ENCODE peak calls at places on chromosomes 1 and 21, in ten cellular contexts. One of them, this sample, is unnamed.

GRCh38 chr1:39758556-39759435 is 12.4 kb downstream of the OXCT2 start:
- DNase-seq in T-helper 1 cell: no peak
- DNase-seq in fibroblast of lung: no peak
- DNase-seq in activated naive CD4-positive, alpha-beta T cell treated with Interleukin-2 at 50 U/mL for 16 hours: no peak
- DNase-seq in foreskin fibroblast: no peak
- DNase-seq in EL: no peak
- DNase-seq in Right ventricle myocardium inferior: no peak
- DNase-seq in GM10248: no peak
- DNase-seq in activated effector memory CD4-positive, alpha-beta T cell treated with anti-CD3 and anti-CD28 coated beads, Interleukin-2, amount 50 U/mL, for 16 hours: no peak
- DNase-seq in ELR: no peak
- DNase-seq in this sample: no peak

GRCh38 chr1:48414264-48414663 is 57.7 kb downstream of the SPATA6 start:
- DNase-seq in Right ventricle myocardium inferior: no peak
- DNase-seq in ELR: no peak
- DNase-seq in fibroblast of lung: peak
- DNase-seq in activated effector memory CD4-positive, alpha-beta T cell treated with anti-CD3 and anti-CD28 coated beads, Interleukin-2, amount 50 U/mL, for 16 hours: no peak
- DNase-seq in foreskin fibroblast: no peak
- DNase-seq in GM10248: no peak
- DNase-seq in EL: no peak
- DNase-seq in T-helper 1 cell: no peak
- DNase-seq in activated naive CD4-positive, alpha-beta T cell treated with Interleukin-2 at 50 U/mL for 16 hours: no peak
- DNase-seq in this sample: no peak

GRCh38 chr1:147794570-147794969 is 34.2 kb upstream of the GJA5 start:
- DNase-seq in ELR: no peak
- DNase-seq in activated effector memory CD4-positive, alpha-beta T cell treated with anti-CD3 and anti-CD28 coated beads, Interleukin-2, amount 50 U/mL, for 16 hours: no peak
- DNase-seq in fibroblast of lung: no peak
- DNase-seq in foreskin fibroblast: no peak
- DNase-seq in GM10248: no peak
- DNase-seq in Right ventricle myocardium inferior: no peak
- DNase-seq in activated naive CD4-positive, alpha-beta T cell treated with Interleukin-2 at 50 U/mL for 16 hours: no peak
- DNase-seq in T-helper 1 cell: no peak
- DNase-seq in EL: no peak
- DNase-seq in this sample: no peak

GRCh38 chr1:20426923-20427322 is 59.1 kb downstream of the CAMK2N1 start:
- DNase-seq in fibroblast of lung: peak
- DNase-seq in EL: peak
- DNase-seq in activated effector memory CD4-positive, alpha-beta T cell treated with anti-CD3 and anti-CD28 coated beads, Interleukin-2, amount 50 U/mL, for 16 hours: no peak
- DNase-seq in ELR: peak
- DNase-seq in GM10248: no peak
- DNase-seq in activated naive CD4-positive, alpha-beta T cell treated with Interleukin-2 at 50 U/mL for 16 hours: no peak
- DNase-seq in Right ventricle myocardium inferior: no peak
- DNase-seq in T-helper 1 cell: no peak
- DNase-seq in foreskin fibroblast: peak
- DNase-seq in this sample: peak

GRCh38 chr1:41452704-41453350 is 31.7 kb downstream of the EDN2 start:
- DNase-seq in Right ventricle myocardium inferior: no peak
- DNase-seq in fibroblast of lung: no peak
- DNase-seq in foreskin fibroblast: no peak
- DNase-seq in ELR: no peak
- DNase-seq in T-helper 1 cell: no peak
- DNase-seq in GM10248: no peak
- DNase-seq in EL: no peak
- DNase-seq in activated effector memory CD4-positive, alpha-beta T cell treated with anti-CD3 and anti-CD28 coated beads, Interleukin-2, amount 50 U/mL, for 16 hours: no peak
- DNase-seq in activated naive CD4-positive, alpha-beta T cell treated with Interleukin-2 at 50 U/mL for 16 hours: no peak
- DNase-seq in this sample: no peak

GRCh38 chr1:109617291-109617801 is 2.1 kb downstream of the GNAT2 start:
- DNase-seq in GM10248: peak
- DNase-seq in foreskin fibroblast: peak
- DNase-seq in activated naive CD4-positive, alpha-beta T cell treated with Interleukin-2 at 50 U/mL for 16 hours: no peak
- DNase-seq in fibroblast of lung: peak
- DNase-seq in Right ventricle myocardium inferior: no peak
- DNase-seq in activated effector memory CD4-positive, alpha-beta T cell treated with anti-CD3 and anti-CD28 coated beads, Interleukin-2, amount 50 U/mL, for 16 hours: no peak
- DNase-seq in ELR: peak
- DNase-seq in T-helper 1 cell: no peak
- DNase-seq in EL: peak
- DNase-seq in this sample: peak

GRCh38 chr21:42572906-42573495 is 59.3 kb downstream of the SLC37A1 start:
- DNase-seq in GM10248: no peak
- DNase-seq in ELR: no peak
- DNase-seq in Right ventricle myocardium inferior: no peak
- DNase-seq in activated naive CD4-positive, alpha-beta T cell treated with Interleukin-2 at 50 U/mL for 16 hours: no peak
- DNase-seq in fibroblast of lung: no peak
- DNase-seq in foreskin fibroblast: no peak
- DNase-seq in activated effector memory CD4-positive, alpha-beta T cell treated with anti-CD3 and anti-CD28 coated beads, Interleukin-2, amount 50 U/mL, for 16 hours: peak
- DNase-seq in T-helper 1 cell: no peak
- DNase-seq in EL: no peak
- DNase-seq in this sample: no peak

GRCh38 chr21:34020005-34020847 is 53.2 kb upstream of the MRPS6 start:
- DNase-seq in T-helper 1 cell: no peak
- DNase-seq in EL: no peak
- DNase-seq in ELR: no peak
- DNase-seq in activated naive CD4-positive, alpha-beta T cell treated with Interleukin-2 at 50 U/mL for 16 hours: no peak
- DNase-seq in fibroblast of lung: peak
- DNase-seq in GM10248: peak
- DNase-seq in foreskin fibroblast: no peak
- DNase-seq in activated effector memory CD4-positive, alpha-beta T cell treated with anti-CD3 and anti-CD28 coated beads, Interleukin-2, amount 50 U/mL, for 16 hours: no peak
- DNase-seq in Right ventricle myocardium inferior: no peak
- DNase-seq in this sample: no peak

GRCh38 chr1:206463137-206463536 is 7.1 kb upstream of the IKBKE start:
- DNase-seq in activated naive CD4-positive, alpha-beta T cell treated with Interleukin-2 at 50 U/mL for 16 hours: no peak
- DNase-seq in Right ventricle myocardium inferior: no peak
- DNase-seq in ELR: no peak
- DNase-seq in foreskin fibroblast: no peak
- DNase-seq in activated effector memory CD4-positive, alpha-beta T cell treated with anti-CD3 and anti-CD28 coated beads, Interleukin-2, amount 50 U/mL, for 16 hours: no peak
- DNase-seq in GM10248: no peak
- DNase-seq in fibroblast of lung: no peak
- DNase-seq in T-helper 1 cell: no peak
- DNase-seq in EL: no peak
- DNase-seq in this sample: peak

GRCh38 chr1:84762664-84763063 is 72.4 kb upstream of the SSX2IP start:
- DNase-seq in ELR: no peak
- DNase-seq in activated naive CD4-positive, alpha-beta T cell treated with Interleukin-2 at 50 U/mL for 16 hours: no peak
- DNase-seq in T-helper 1 cell: no peak
- DNase-seq in EL: no peak
- DNase-seq in foreskin fibroblast: no peak
- DNase-seq in activated effector memory CD4-positive, alpha-beta T cell treated with anti-CD3 and anti-CD28 coated beads, Interleukin-2, amount 50 U/mL, for 16 hours: no peak
- DNase-seq in fibroblast of lung: peak
- DNase-seq in Right ventricle myocardium inferior: no peak
- DNase-seq in GM10248: no peak
- DNase-seq in this sample: no peak

GRCh38 chr1:89973481-89974127 is 21.3 kb upstream of the ZNF326 start:
- DNase-seq in fibroblast of lung: peak
- DNase-seq in Right ventricle myocardium inferior: no peak
- DNase-seq in activated effector memory CD4-positive, alpha-beta T cell treated with anti-CD3 and anti-CD28 coated beads, Interleukin-2, amount 50 U/mL, for 16 hours: no peak
- DNase-seq in EL: no peak
- DNase-seq in activated naive CD4-positive, alpha-beta T cell treated with Interleukin-2 at 50 U/mL for 16 hours: no peak
- DNase-seq in GM10248: no peak
- DNase-seq in T-helper 1 cell: no peak
- DNase-seq in ELR: no peak
- DNase-seq in foreskin fibroblast: no peak
- DNase-seq in this sample: no peak

GRCh38 chr1:96309783-96310182 is 411.8 kb upstream of the PTBP2 start:
- DNase-seq in T-helper 1 cell: no peak
- DNase-seq in foreskin fibroblast: peak
- DNase-seq in EL: peak
- DNase-seq in fibroblast of lung: peak
- DNase-seq in Right ventricle myocardium inferior: peak
- DNase-seq in activated effector memory CD4-positive, alpha-beta T cell treated with anti-CD3 and anti-CD28 coated beads, Interleukin-2, amount 50 U/mL, for 16 hours: no peak
- DNase-seq in ELR: peak
- DNase-seq in GM10248: no peak
- DNase-seq in activated naive CD4-positive, alpha-beta T cell treated with Interleukin-2 at 50 U/mL for 16 hours: no peak
- DNase-seq in this sample: peak

GRCh38 chr1:156664046-156664948 is 12.9 kb downstream of the NES start:
- DNase-seq in ELR: no peak
- DNase-seq in fibroblast of lung: peak
- DNase-seq in T-helper 1 cell: no peak
- DNase-seq in activated effector memory CD4-positive, alpha-beta T cell treated with anti-CD3 and anti-CD28 coated beads, Interleukin-2, amount 50 U/mL, for 16 hours: no peak
- DNase-seq in GM10248: no peak
- DNase-seq in foreskin fibroblast: peak
- DNase-seq in Right ventricle myocardium inferior: peak
- DNase-seq in EL: peak
- DNase-seq in activated naive CD4-positive, alpha-beta T cell treated with Interleukin-2 at 50 U/mL for 16 hours: no peak
- DNase-seq in this sample: no peak

GRCh38 chr21:14259669-14260458 is 43.9 kb downstream of the RBM11 start:
- DNase-seq in EL: peak
- DNase-seq in foreskin fibroblast: peak
- DNase-seq in ELR: peak
- DNase-seq in activated naive CD4-positive, alpha-beta T cell treated with Interleukin-2 at 50 U/mL for 16 hours: no peak
- DNase-seq in GM10248: peak
- DNase-seq in T-helper 1 cell: no peak
- DNase-seq in fibroblast of lung: peak
- DNase-seq in activated effector memory CD4-positive, alpha-beta T cell treated with anti-CD3 and anti-CD28 coated beads, Interleukin-2, amount 50 U/mL, for 16 hours: no peak
- DNase-seq in Right ventricle myocardium inferior: no peak
- DNase-seq in this sample: peak

GRCh38 chr1:13825033-13825432 is 125.0 kb downstream of the PRDM2 start:
- DNase-seq in EL: no peak
- DNase-seq in Right ventricle myocardium inferior: no peak
- DNase-seq in activated naive CD4-positive, alpha-beta T cell treated with Interleukin-2 at 50 U/mL for 16 hours: no peak
- DNase-seq in foreskin fibroblast: no peak
- DNase-seq in activated effector memory CD4-positive, alpha-beta T cell treated with anti-CD3 and anti-CD28 coated beads, Interleukin-2, amount 50 U/mL, for 16 hours: no peak
- DNase-seq in fibroblast of lung: no peak
- DNase-seq in ELR: no peak
- DNase-seq in GM10248: no peak
- DNase-seq in T-helper 1 cell: no peak
- DNase-seq in this sample: no peak

GRCh38 chr1:161791889-161792655 is 26.0 kb downstream of the ATF6 start:
- DNase-seq in T-helper 1 cell: no peak
- DNase-seq in activated effector memory CD4-positive, alpha-beta T cell treated with anti-CD3 and anti-CD28 coated beads, Interleukin-2, amount 50 U/mL, for 16 hours: no peak
- DNase-seq in GM10248: no peak
- DNase-seq in foreskin fibroblast: peak
- DNase-seq in activated naive CD4-positive, alpha-beta T cell treated with Interleukin-2 at 50 U/mL for 16 hours: no peak
- DNase-seq in EL: peak
- DNase-seq in ELR: peak
- DNase-seq in Right ventricle myocardium inferior: no peak
- DNase-seq in fibroblast of lung: peak
- DNase-seq in this sample: peak

GRCh38 chr1:44660176-44660575 is 14.1 kb downstream of the TMEM53 start:
- DNase-seq in activated effector memory CD4-positive, alpha-beta T cell treated with anti-CD3 and anti-CD28 coated beads, Interleukin-2, amount 50 U/mL, for 16 hours: no peak
- DNase-seq in T-helper 1 cell: no peak
- DNase-seq in activated naive CD4-positive, alpha-beta T cell treated with Interleukin-2 at 50 U/mL for 16 hours: no peak
- DNase-seq in ELR: no peak
- DNase-seq in foreskin fibroblast: peak
- DNase-seq in EL: no peak
- DNase-seq in fibroblast of lung: no peak
- DNase-seq in GM10248: no peak
- DNase-seq in Right ventricle myocardium inferior: peak
- DNase-seq in this sample: no peak

GRCh38 chr1:42966688-42967609 is 8.3 kb upstream of the SLC2A1 start:
- DNase-seq in fibroblast of lung: peak
- DNase-seq in T-helper 1 cell: no peak
- DNase-seq in activated naive CD4-positive, alpha-beta T cell treated with Interleukin-2 at 50 U/mL for 16 hours: no peak
- DNase-seq in Right ventricle myocardium inferior: no peak
- DNase-seq in EL: peak
- DNase-seq in ELR: peak
- DNase-seq in foreskin fibroblast: peak
- DNase-seq in activated effector memory CD4-positive, alpha-beta T cell treated with anti-CD3 and anti-CD28 coated beads, Interleukin-2, amount 50 U/mL, for 16 hours: peak
- DNase-seq in GM10248: no peak
- DNase-seq in this sample: peak

GRCh38 chr1:10687782-10688408 is 108.6 kb downstream of the CASZ1 start:
- DNase-seq in activated effector memory CD4-positive, alpha-beta T cell treated with anti-CD3 and anti-CD28 coated beads, Interleukin-2, amount 50 U/mL, for 16 hours: no peak
- DNase-seq in GM10248: no peak
- DNase-seq in Right ventricle myocardium inferior: no peak
- DNase-seq in ELR: no peak
- DNase-seq in fibroblast of lung: no peak
- DNase-seq in T-helper 1 cell: no peak
- DNase-seq in activated naive CD4-positive, alpha-beta T cell treated with Interleukin-2 at 50 U/mL for 16 hours: no peak
- DNase-seq in EL: no peak
- DNase-seq in foreskin fibroblast: no peak
- DNase-seq in this sample: no peak

GRCh38 chr1:235397733-235398132 is 30.5 kb downstream of the TBCE start:
- DNase-seq in ELR: peak
- DNase-seq in activated effector memory CD4-positive, alpha-beta T cell treated with anti-CD3 and anti-CD28 coated beads, Interleukin-2, amount 50 U/mL, for 16 hours: no peak
- DNase-seq in fibroblast of lung: peak
- DNase-seq in T-helper 1 cell: no peak
- DNase-seq in Right ventricle myocardium inferior: no peak
- DNase-seq in activated naive CD4-positive, alpha-beta T cell treated with Interleukin-2 at 50 U/mL for 16 hours: no peak
- DNase-seq in GM10248: no peak
- DNase-seq in EL: peak
- DNase-seq in foreskin fibroblast: peak
- DNase-seq in this sample: peak

GRCh38 chr1:228236744-228237143 is 28.9 kb downstream of the OBSCN start:
- DNase-seq in T-helper 1 cell: no peak
- DNase-seq in activated naive CD4-positive, alpha-beta T cell treated with Interleukin-2 at 50 U/mL for 16 hours: peak
- DNase-seq in Right ventricle myocardium inferior: no peak
- DNase-seq in EL: peak
- DNase-seq in GM10248: no peak
- DNase-seq in fibroblast of lung: peak
- DNase-seq in foreskin fibroblast: peak
- DNase-seq in activated effector memory CD4-positive, alpha-beta T cell treated with anti-CD3 and anti-CD28 coated beads, Interleukin-2, amount 50 U/mL, for 16 hours: no peak
- DNase-seq in ELR: peak
- DNase-seq in this sample: peak

GRCh38 chr1:47411441-47411840 is 4.6 kb upstream of the FOXE3 start:
- DNase-seq in foreskin fibroblast: peak
- DNase-seq in activated effector memory CD4-positive, alpha-beta T cell treated with anti-CD3 and anti-CD28 coated beads, Interleukin-2, amount 50 U/mL, for 16 hours: no peak
- DNase-seq in EL: peak
- DNase-seq in T-helper 1 cell: no peak
- DNase-seq in GM10248: no peak
- DNase-seq in fibroblast of lung: no peak
- DNase-seq in Right ventricle myocardium inferior: no peak
- DNase-seq in ELR: peak
- DNase-seq in activated naive CD4-positive, alpha-beta T cell treated with Interleukin-2 at 50 U/mL for 16 hours: no peak
- DNase-seq in this sample: no peak

GRCh38 chr21:45055861-45056260 is 18.5 kb upstream of the ADARB1 start:
- DNase-seq in GM10248: no peak
- DNase-seq in EL: peak
- DNase-seq in activated naive CD4-positive, alpha-beta T cell treated with Interleukin-2 at 50 U/mL for 16 hours: no peak
- DNase-seq in foreskin fibroblast: peak
- DNase-seq in fibroblast of lung: peak
- DNase-seq in ELR: peak
- DNase-seq in activated effector memory CD4-positive, alpha-beta T cell treated with anti-CD3 and anti-CD28 coated beads, Interleukin-2, amount 50 U/mL, for 16 hours: no peak
- DNase-seq in T-helper 1 cell: no peak
- DNase-seq in Right ventricle myocardium inferior: no peak
- DNase-seq in this sample: no peak

GRCh38 chr1:53336146-53336545 is 8.3 kb upstream of the LRP8 start:
- DNase-seq in ELR: no peak
- DNase-seq in GM10248: no peak
- DNase-seq in activated naive CD4-positive, alpha-beta T cell treated with Interleukin-2 at 50 U/mL for 16 hours: no peak
- DNase-seq in T-helper 1 cell: no peak
- DNase-seq in EL: no peak
- DNase-seq in activated effector memory CD4-positive, alpha-beta T cell treated with anti-CD3 and anti-CD28 coated beads, Interleukin-2, amount 50 U/mL, for 16 hours: peak
- DNase-seq in fibroblast of lung: no peak
- DNase-seq in Right ventricle myocardium inferior: no peak
- DNase-seq in foreskin fibroblast: no peak
- DNase-seq in this sample: no peak

This sample was measured in mammary epithelial cell.